ENCODE peak calls at places on chromosomes 2 and 18, in five cellular contexts. X is stimulated activated CD4-positive, alpha-beta T cell treated with anti-CD3 and anti-CD28 coated beads, Interleukin-15, amount 100 ng/mL, for 24 hours; I is mesothelial cell of epicardium; Z is CD4-positive, alpha-beta T cell; G is renal cortical epithelial cell. E is an unnamed sample.

GRCh38 chr2:30920511-30920910 is 113.3 kb upstream of the CAPN13 start:
- DNase-seq in X (no peak), I (no peak), Z (no peak), G (no peak), E (no peak)

GRCh38 chr18:40877096-40877495 is 1077.9 kb upstream of the PIK3C3 start:
- DNase-seq in X (no peak), I (no peak), Z (no peak), G (peak; percentile 65), E (no peak)

GRCh38 chr2:216508229-216508628 is 9.6 kb downstream of the RPL37A start:
- DNase-seq in X (peak; percentile 17), I (no peak), Z (no peak), G (no peak), E (no peak)

GRCh38 chr18:23563377-23564043 is 22.8 kb downstream of the NPC1 start:
- DNase-seq in X (no peak), I (no peak), Z (no peak), G (peak; percentile 83), E (peak; percentile 5)

GRCh38 chr2:29921560-29921915 is at the start of gene ALK:
- DNase-seq in X (peak; percentile 86), I (peak; percentile 82), Z (peak; percentile 14), G (peak; percentile 78), E (no peak)

GRCh38 chr2:140247451-140248205 is 1467.4 kb upstream of the NXPH2 start:
- DNase-seq in X (no peak), I (no peak), Z (no peak), G (peak; percentile 6), E (no peak)

GRCh38 chr2:202529389-202529788 is 105.4 kb upstream of the FAM117B start:
- DNase-seq in X (no peak), I (no peak), Z (no peak), G (peak; percentile 44), E (no peak)

GRCh38 chr2:143903172-143903856 is 616.6 kb downstream of the ZEB2 start:
- DNase-seq in X (no peak), I (no peak), Z (no peak), G (peak; percentile 49), E (no peak)

GRCh38 chr2:61670591-61671503 is 132.7 kb upstream of the XPO1 start:
- DNase-seq in X (peak; percentile 8), I (no peak), Z (no peak), G (peak; percentile 86), E (no peak)

GRCh38 chr2:151287513-151288250 is 1.8 kb downstream of the NMI start:
- DNase-seq in X (no peak), I (no peak), Z (no peak), G (no peak), E (no peak)

GRCh38 chr2:20062615-20063545 is 11.5 kb upstream of the LAPTM4A start:
- DNase-seq in X (peak; percentile 22), I (no peak), Z (no peak), G (no peak), E (no peak)

GRCh38 chr18:80106482-80107051 is 2.5 kb upstream of the ADNP2 start:
- DNase-seq in X (no peak), I (no peak), Z (no peak), G (peak; percentile 22), E (no peak)

GRCh38 chr2:38554973-38555595 is 47.6 kb downstream of the HNRNPLL start:
- DNase-seq in X (no peak), I (no peak), Z (no peak), G (peak; percentile 16), E (no peak)

GRCh38 chr2:189601043-189601442 is 20.5 kb upstream of the SLC40A1 start:
- DNase-seq in X (no peak), I (no peak), Z (no peak), G (peak; percentile 12), E (no peak)

GRCh38 chr2:37843554-37843953 is 81.5 kb upstream of the RMDN2 start:
- DNase-seq in X (no peak), I (no peak), Z (no peak), G (peak; percentile 43), E (no peak)

E was measured in NK-92 treated with Interleukin-12 subunit alpha and Interleukin-12 subunit beta, amount 100 ng/mL, for 24 hours.